ENCODE peak calls at places on chromosomes 1 and 21, in five cellular contexts. Q is uterus, L is Peyer's patch, U is stomach, S is heart left ventricle. Y is an unnamed sample.

GRCh38 chr1:53107570-53108322 is 34.7 kb downstream of the SLC1A7 start:
- DNase-seq in Q (no peak), L (no peak), U (peak; percentile 62), S (no peak), Y (no peak)

GRCh38 chr1:118254483-118254882 is 69.5 kb upstream of the SPAG17 start:
- DNase-seq in Q (no peak), L (no peak), U (no peak), S (no peak), Y (no peak)

GRCh38 chr1:226600254-226600653 is 51.7 kb downstream of the STUM start:
- DNase-seq in Q (no peak), L (no peak), U (no peak), S (no peak), Y (no peak)

GRCh38 chr1:183417691-183418491 is at the start of gene NMNAT2:
- DNase-seq in Q (no peak), L (no peak), U (no peak), S (no peak), Y (no peak)

GRCh38 chr1:183304466-183305122 is 113.6 kb downstream of the NMNAT2 start:
- DNase-seq in Q (no peak), L (no peak), U (no peak), S (no peak), Y (no peak)

GRCh38 chr1:14652840-14653239 is 54.4 kb downstream of the KAZN start:
- DNase-seq in Q (no peak), L (no peak), U (no peak), S (no peak), Y (no peak)

GRCh38 chr1:147337040-147337439 is 94.6 kb downstream of the CHD1L start:
- DNase-seq in Q (no peak), L (no peak), U (no peak), S (no peak), Y (no peak)

GRCh38 chr1:115062542-115063004 is 26.7 kb downstream of the TSPAN2 start:
- DNase-seq in Q (peak; percentile 43), L (peak; percentile 72), U (peak; percentile 64), S (peak; percentile 75), Y (no peak)

GRCh38 chr1:233613252-233614172 is at the start of gene KCNK1:
- DNase-seq in Q (peak; percentile 79), L (no peak), U (peak; percentile 86), S (peak; percentile 67), Y (peak; percentile 87)

GRCh38 chr1:11682799-11683198 is 1.9 kb upstream of the MAD2L2 start:
- DNase-seq in Q (no peak), L (no peak), U (no peak), S (no peak), Y (no peak)

GRCh38 chr21:44880762-44881585 is 7.5 kb upstream of the PTTG1IP start:
- DNase-seq in Q (no peak), L (no peak), U (no peak), S (no peak), Y (no peak)

GRCh38 chr1:220706921-220707559 is 16.9 kb downstream of the C1orf115 start:
- DNase-seq in Q (no peak), L (no peak), U (no peak), S (no peak), Y (no peak)

GRCh38 chr1:19088717-19089442 is 121.2 kb downstream of the UBR4 start:
- DNase-seq in Q (no peak), L (no peak), U (no peak), S (no peak), Y (no peak)

GRCh38 chr1:7510389-7510931 is 260.6 kb upstream of the VAMP3 start:
- DNase-seq in Q (no peak), L (no peak), U (no peak), S (no peak), Y (no peak)

GRCh38 chr1:89523597-89524368 is 846 bp upstream of the LRRC8B start:
- DNase-seq in Q (peak; percentile 34), L (peak; percentile 65), U (peak; percentile 50), S (no peak), Y (no peak)

GRCh38 chr1:52672946-52673345 is 25.2 kb downstream of the COA7 start:
- DNase-seq in Q (no peak), L (no peak), U (no peak), S (no peak), Y (no peak)

GRCh38 chr1:200979574-200980451 is 43.7 kb downstream of the KIF21B start:
- DNase-seq in Q (no peak), L (peak; percentile 45), U (peak; percentile 39), S (no peak), Y (no peak)

GRCh38 chr1:240189386-240189989 is 97.8 kb downstream of the FMN2 start:
- DNase-seq in Q (no peak), L (no peak), U (no peak), S (no peak), Y (no peak)

GRCh38 chr1:147072371-147073061 is 99.8 kb downstream of the PRKAB2 start:
- DNase-seq in Q (no peak), L (peak; percentile 55), U (no peak), S (no peak), Y (no peak)

GRCh38 chr1:6962956-6963915 is 178.0 kb downstream of the CAMTA1 start:
- DNase-seq in Q (peak; percentile 51), L (peak; percentile 35), U (peak; percentile 39), S (peak; percentile 74), Y (peak; percentile 20)

GRCh38 chr1:17682403-17682802 is 72.7 kb upstream of the ACTL8 start:
- DNase-seq in Q (no peak), L (no peak), U (no peak), S (no peak), Y (no peak)

GRCh38 chr1:7989762-7990428 is 28.4 kb downstream of the PARK7 start:
- DNase-seq in Q (no peak), L (no peak), U (no peak), S (no peak), Y (no peak)

GRCh38 chr1:33163621-33164071 is 18.2 kb downstream of the TRIM62 start:
- DNase-seq in Q (no peak), L (no peak), U (no peak), S (peak; percentile 55), Y (no peak)

GRCh38 chr1:168628807-168629206 is 52.4 kb downstream of the XCL1 start:
- DNase-seq in Q (no peak), L (no peak), U (no peak), S (no peak), Y (no peak)

GRCh38 chr1:32199717-32200072 is 700 bp upstream of the CCDC28B start:
- DNase-seq in Q (peak; percentile 45), L (no peak), U (peak; percentile 60), S (peak; percentile 75), Y (no peak)

GRCh38 chr21:44761011-44761729 is 40.5 kb downstream of the UBE2G2 start:
- DNase-seq in Q (no peak), L (no peak), U (no peak), S (no peak), Y (no peak)

GRCh38 chr1:41622402-41622801 is 137.9 kb upstream of the EDN2 start:
- DNase-seq in Q (no peak), L (no peak), U (no peak), S (no peak), Y (no peak)

GRCh38 chr1:63486679-63487078 is 36.3 kb downstream of the ITGB3BP start:
- DNase-seq in Q (no peak), L (no peak), U (no peak), S (no peak), Y (no peak)

GRCh38 chr1:235108876-235109275 is 19.8 kb downstream of the TOMM20 start:
- DNase-seq in Q (no peak), L (no peak), U (no peak), S (no peak), Y (no peak)

GRCh38 chr1:247406014-247406656 is 9.8 kb upstream of the NLRP3 start:
- DNase-seq in Q (no peak), L (no peak), U (no peak), S (no peak), Y (no peak)

GRCh38 chr1:28437924-28438699 is 67.7 kb upstream of the RCC1 start:
- DNase-seq in Q (peak; percentile 64), L (peak; percentile 22), U (peak; percentile 76), S (peak; percentile 75), Y (peak; percentile 91)

GRCh38 chr1:68624233-68624632 is 127.4 kb upstream of the DEPDC1 start:
- DNase-seq in Q (no peak), L (no peak), U (no peak), S (no peak), Y (no peak)

GRCh38 chr1:1127551-1128451 is 11.9 kb upstream of the C1orf159 start:
- DNase-seq in Q (no peak), L (no peak), U (no peak), S (peak; percentile 54), Y (no peak)

GRCh38 chr1:81432089-81432488 is 368.6 kb upstream of the ADGRL2 start:
- DNase-seq in Q (no peak), L (no peak), U (no peak), S (no peak), Y (no peak)

GRCh38 chr21:32415999-32416398 is 3.5 kb downstream of the EVA1C start:
- DNase-seq in Q (no peak), L (no peak), U (no peak), S (no peak), Y (no peak)
- H3K4me3 ChIP-seq in Q (no peak overlapping the region), L (no peak overlapping the region), U (no peak overlapping the region), S (no peak overlapping the region), Y (no peak overlapping the region)

GRCh38 chr1:48450505-48450904 is 21.5 kb downstream of the SPATA6 start:
- DNase-seq in Q (no peak), L (no peak), U (no peak), S (no peak), Y (no peak)
- TF ChIP-seq CTCF in Q (no peak), L (no peak), U (no peak), S (peak; percentile 36), Y (no peak)

GRCh38 chr1:58654322-58654721 is 45.5 kb downstream of the MYSM1 start:
- DNase-seq in Q (no peak), L (no peak), U (no peak), S (no peak), Y (no peak)
- TF ChIP-seq POLR2A in Q (no peak), L (no peak), U (no peak), S (no peak), Y (no peak)

GRCh38 chr1:145705634-145706033 is 1.5 kb downstream of the PDZK1 start:
- DNase-seq in Q (no peak), L (no peak), U (no peak), S (no peak), Y (peak; percentile 29)

GRCh38 chr1:145702826-145703225 is 4.3 kb downstream of the PDZK1 start:
- DNase-seq in Q (no peak), L (no peak), U (no peak), S (no peak), Y (no peak)

GRCh38 chr1:145707183-145707867 is at the start of gene PDZK1:
- DNase-seq in Q (no peak), L (no peak), U (no peak), S (no peak), Y (no peak)

GRCh38 chr1:145708063-145708462 is 895 bp upstream of the PDZK1 start:
- DNase-seq in Q (no peak), L (no peak), U (no peak), S (no peak), Y (no peak)

GRCh38 chr1:145706282-145706681 is 886 bp downstream of the PDZK1 start:
- DNase-seq in Q (no peak), L (no peak), U (no peak), S (no peak), Y (peak; percentile 25)
- H3K4me3 ChIP-seq in Q (no peak overlapping the region), L (peak overlapping the region; percentile 52), U (no peak overlapping the region), S (no peak overlapping the region), Y (no peak overlapping the region)

GRCh38 chr1:5405263-5405662 is 587.0 kb downstream of the NPHP4 start:
- DNase-seq in Q (no peak), L (no peak), U (no peak), S (no peak), Y (no peak)
- TF ChIP-seq CTCF in Q (no peak), L (no peak), U (no peak), S (no peak), Y (no peak)

Y was measured in lower leg skin.